ENCODE peak calls at places on chromosomes 1 and 21, in four cellular contexts. One of them, this sample, is unnamed.

GRCh38 chr21:32410916-32411315 is 1.6 kb upstream of the EVA1C start:
- DNase-seq in GM12878: no peak
- DNase-seq in HepG2: no peak
- DNase-seq in K562: no peak
- DNase-seq in this sample: no peak

GRCh38 chr1:98046031-98046641 is 125.3 kb upstream of the DPYD start:
- DNase-seq in GM12878: no peak
- DNase-seq in HepG2: no peak
- DNase-seq in K562: no peak
- DNase-seq in this sample: no peak

GRCh38 chr1:221440658-221441057 is 301.2 kb downstream of the DUSP10 start:
- DNase-seq in GM12878: no peak
- DNase-seq in HepG2: no peak
- DNase-seq in K562: no peak
- DNase-seq in this sample: no peak

GRCh38 chr1:3671371-3672180 is 19.3 kb downstream of the TP73 start:
- DNase-seq in GM12878: no peak
- DNase-seq in HepG2: no peak
- DNase-seq in K562: no peak
- DNase-seq in this sample: no peak

GRCh38 chr1:215416497-215416896 is 150.6 kb upstream of the KCTD3 start:
- DNase-seq in GM12878: no peak
- DNase-seq in HepG2: no peak
- DNase-seq in K562: no peak
- DNase-seq in this sample: no peak

GRCh38 chr21:43208561-43209332 is 39.9 kb downstream of the CRYAA start:
- DNase-seq in GM12878: no peak
- DNase-seq in HepG2: no peak
- DNase-seq in K562: no peak
- DNase-seq in this sample: no peak

GRCh38 chr21:36630485-36631206 is 68.3 kb upstream of the SIM2 start:
- DNase-seq in GM12878: no peak
- DNase-seq in HepG2: peak; percentile 48
- DNase-seq in K562: peak; percentile 86
- DNase-seq in this sample: peak; percentile 60

GRCh38 chr1:228044961-228045360 is 37.5 kb upstream of the ARF1 start:
- DNase-seq in GM12878: no peak
- DNase-seq in HepG2: no peak
- DNase-seq in K562: no peak
- DNase-seq in this sample: no peak

GRCh38 chr1:156346636-156347035 is 8.3 kb downstream of the TSACC start:
- DNase-seq in GM12878: no peak
- DNase-seq in HepG2: no peak
- DNase-seq in K562: no peak
- DNase-seq in this sample: no peak

GRCh38 chr1:44696789-44697188 is 22.3 kb downstream of the ARMH1 start:
- DNase-seq in GM12878: no peak
- DNase-seq in HepG2: no peak
- DNase-seq in K562: no peak
- DNase-seq in this sample: no peak

GRCh38 chr1:156860113-156860638 is 489 bp upstream of the NTRK1 start:
- DNase-seq in GM12878: no peak
- DNase-seq in HepG2: no peak
- DNase-seq in K562: peak; percentile 80
- DNase-seq in this sample: peak; percentile 48

GRCh38 chr21:16117851-16118592 is 388.2 kb downstream of the USP25 start:
- DNase-seq in GM12878: no peak
- DNase-seq in HepG2: no peak
- DNase-seq in K562: no peak
- DNase-seq in this sample: peak; percentile 56

GRCh38 chr1:234775477-234776246 is 165.7 kb upstream of the IRF2BP2 start:
- DNase-seq in GM12878: no peak
- DNase-seq in HepG2: no peak
- DNase-seq in K562: no peak
- DNase-seq in this sample: no peak

GRCh38 chr1:246566808-246567154 is 525 bp downstream of the CNST start:
- DNase-seq in GM12878: no peak
- DNase-seq in HepG2: no peak
- DNase-seq in K562: no peak
- DNase-seq in this sample: peak; percentile 21

GRCh38 chr1:11746795-11747487 is 11.0 kb downstream of the AGTRAP start:
- DNase-seq in GM12878: no peak
- DNase-seq in HepG2: no peak
- DNase-seq in K562: no peak
- DNase-seq in this sample: no peak

GRCh38 chr1:103457856-103458255 is 67.6 kb upstream of the RNPC3 start:
- DNase-seq in GM12878: no peak
- DNase-seq in HepG2: no peak
- DNase-seq in K562: no peak
- DNase-seq in this sample: no peak

GRCh38 chr1:84442256-84442655 is 36.8 kb upstream of the RPF1 start:
- DNase-seq in GM12878: peak; percentile 73
- DNase-seq in HepG2: peak; percentile 30
- DNase-seq in K562: no peak
- DNase-seq in this sample: peak; percentile 66

GRCh38 chr1:231836227-231836893 is 209.8 kb downstream of the DISC1 start:
- DNase-seq in GM12878: no peak
- DNase-seq in HepG2: peak; percentile 95
- DNase-seq in K562: no peak
- DNase-seq in this sample: peak; percentile 9

GRCh38 chr21:44871576-44872265 is 1.8 kb downstream of the PTTG1IP start:
- DNase-seq in GM12878: no peak
- DNase-seq in HepG2: peak; percentile 71
- DNase-seq in K562: no peak
- DNase-seq in this sample: peak; percentile 39

GRCh38 chr1:168913711-168914463 is 184.9 kb upstream of the DPT start:
- DNase-seq in GM12878: no peak
- DNase-seq in HepG2: no peak
- DNase-seq in K562: no peak
- DNase-seq in this sample: no peak

GRCh38 chr1:234997201-234998173 is 131.2 kb downstream of the TOMM20 start:
- DNase-seq in GM12878: no peak
- DNase-seq in HepG2: peak; percentile 94
- DNase-seq in K562: no peak
- DNase-seq in this sample: peak; percentile 99

GRCh38 chr1:151853411-151853930 is at the start of gene THEM5:
- DNase-seq in GM12878: no peak
- DNase-seq in HepG2: no peak
- DNase-seq in K562: no peak
- DNase-seq in this sample: no peak

GRCh38 chr1:216560527-216560926 is 137.3 kb upstream of the USH2A start:
- DNase-seq in GM12878: no peak
- DNase-seq in HepG2: no peak
- DNase-seq in K562: no peak
- DNase-seq in this sample: no peak

GRCh38 chr1:207745285-207745684 is 6.6 kb upstream of the CD46 start:
- DNase-seq in GM12878: no peak
- DNase-seq in HepG2: no peak
- DNase-seq in K562: no peak
- DNase-seq in this sample: no peak

GRCh38 chr1:184272178-184272866 is 114.5 kb upstream of the C1orf21 start:
- DNase-seq in GM12878: no peak
- DNase-seq in HepG2: no peak
- DNase-seq in K562: no peak
- DNase-seq in this sample: no peak

DNA sequence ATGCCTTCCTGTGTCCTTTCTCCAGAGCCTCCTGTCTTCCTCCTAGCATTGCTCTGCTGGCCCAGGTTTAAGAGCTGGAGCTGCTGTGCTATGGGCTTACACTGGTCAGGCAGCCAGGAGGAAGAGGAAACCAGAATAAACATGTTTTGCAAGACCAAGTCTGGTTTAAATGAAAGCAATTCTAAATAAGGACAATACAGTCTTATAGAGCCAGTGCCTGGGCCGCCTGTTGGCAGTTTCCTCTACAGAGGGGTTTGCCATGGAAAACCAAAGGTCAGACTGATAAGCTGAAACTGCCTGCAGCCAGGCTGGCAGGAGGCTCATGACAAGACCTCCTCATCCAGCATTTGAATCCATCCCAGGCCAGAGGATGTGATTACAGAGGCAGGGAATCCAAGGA is 92.9 kb upstream of the FGGY start:
- DNase-seq in GM12878: no peak
- DNase-seq in HepG2: peak; percentile 88
- DNase-seq in K562: no peak
- DNase-seq in this sample: no peak
- TF ChIP-seq POLR2AphosphoS2 in GM12878: no peak
- TF ChIP-seq POLR2AphosphoS2 in HepG2: no peak
- TF ChIP-seq POLR2AphosphoS2 in K562: no peak
- TF ChIP-seq POLR2AphosphoS2 in this sample: no peak

GRCh38 chr1:225882699-225883615 is 777 bp upstream of the TMEM63A start:
- DNase-seq in GM12878: no peak
- DNase-seq in HepG2: peak; percentile 15
- DNase-seq in K562: peak; percentile 64
- DNase-seq in this sample: peak; percentile 59
- TF ChIP-seq SMC3 in GM12878: no peak
- TF ChIP-seq SMC3 in HepG2: no peak
- TF ChIP-seq SMC3 in K562: no peak
- TF ChIP-seq SMC3 in this sample: no peak

DNA sequence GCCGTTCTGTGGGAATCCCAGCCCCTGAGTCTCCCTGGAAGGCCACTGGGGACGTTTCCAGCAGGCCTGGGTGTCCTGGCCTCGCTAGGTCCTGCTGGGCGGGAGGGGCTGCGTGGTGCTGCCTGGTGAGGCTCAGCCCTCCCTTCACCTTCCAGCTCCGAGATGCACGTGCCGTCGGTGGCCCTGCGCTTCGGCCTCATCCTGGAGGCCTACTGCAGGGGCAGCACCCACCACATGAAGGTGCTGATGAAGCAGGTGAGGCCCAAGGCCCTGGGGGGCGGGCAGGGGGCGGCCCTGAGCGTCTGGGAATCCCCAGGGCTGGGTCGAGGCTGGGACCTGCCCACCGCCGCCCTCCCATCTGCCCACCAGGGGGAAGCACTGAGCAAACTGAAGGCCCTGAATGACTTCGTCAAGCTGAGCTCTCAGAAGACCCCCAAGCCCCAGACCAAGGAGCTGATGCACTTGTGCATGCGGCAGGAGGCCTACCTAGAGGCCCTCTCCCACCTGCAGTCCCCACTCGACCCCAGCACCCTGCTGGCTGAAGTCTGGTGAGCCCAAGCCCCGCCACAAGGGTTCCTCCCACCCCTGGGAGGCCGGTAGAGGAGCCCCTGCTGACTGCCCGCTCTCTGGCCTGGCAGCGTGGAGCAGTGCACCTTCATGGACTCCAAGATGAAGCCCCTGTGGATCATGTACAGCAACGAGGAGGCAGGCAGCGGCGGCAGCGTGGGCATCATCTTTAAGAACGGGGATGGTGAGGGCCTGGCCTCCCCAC is 70.3 kb downstream of the PIK3CD start:
- DNase-seq in GM12878: no peak
- DNase-seq in HepG2: peak; percentile 30
- DNase-seq in K562: peak; percentile 85
- DNase-seq in this sample: peak; percentile 23
- TF ChIP-seq POLR2AphosphoS2 in GM12878: no peak
- TF ChIP-seq POLR2AphosphoS2 in HepG2: no peak
- TF ChIP-seq POLR2AphosphoS2 in K562: no peak
- TF ChIP-seq POLR2AphosphoS2 in this sample: no peak

GRCh38 chr1:10692401-10693021 is 103.9 kb downstream of the CASZ1 start:
- DNase-seq in GM12878: no peak
- DNase-seq in HepG2: peak; percentile 53
- DNase-seq in K562: peak; percentile 72
- DNase-seq in this sample: peak; percentile 52

GRCh38 chr1:10688409-10688786 is 108.0 kb downstream of the CASZ1 start:
- DNase-seq in GM12878: no peak
- DNase-seq in HepG2: no peak
- DNase-seq in K562: no peak
- DNase-seq in this sample: no peak

GRCh38 chr1:10691075-10691739 is 105.2 kb downstream of the CASZ1 start:
- DNase-seq in GM12878: no peak
- DNase-seq in HepG2: no peak
- DNase-seq in K562: no peak
- DNase-seq in this sample: no peak

GRCh38 chr1:10691740-10692125 is 104.7 kb downstream of the CASZ1 start:
- DNase-seq in GM12878: no peak
- DNase-seq in HepG2: no peak
- DNase-seq in K562: no peak
- DNase-seq in this sample: no peak

DNA sequence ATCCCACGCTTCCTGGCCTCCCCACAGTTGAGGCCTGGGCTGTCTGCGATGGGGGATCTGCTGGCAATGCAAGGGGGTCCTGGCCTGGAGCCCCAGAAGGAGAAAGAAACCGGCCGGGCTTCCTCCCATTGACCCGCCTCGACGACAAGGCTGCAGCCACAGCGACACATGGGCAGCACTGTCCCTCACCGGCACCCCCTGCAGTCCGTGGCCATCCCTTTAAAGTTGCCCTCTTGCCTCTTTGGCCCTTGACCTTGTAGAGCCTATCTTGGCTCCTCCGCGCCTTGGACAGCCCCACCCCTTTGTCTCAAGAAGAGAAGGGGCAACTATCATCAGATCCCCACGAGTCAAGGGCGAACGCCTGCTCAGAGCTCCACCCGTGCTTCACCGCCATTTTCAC is 106.0 kb downstream of the CASZ1 start:
- DNase-seq in GM12878: no peak
- DNase-seq in HepG2: no peak
- DNase-seq in K562: peak; percentile 77
- DNase-seq in this sample: no peak
- TF ChIP-seq SMC3 in GM12878: no peak
- TF ChIP-seq SMC3 in HepG2: no peak
- TF ChIP-seq SMC3 in K562: peak; percentile 3
- TF ChIP-seq SMC3 in this sample: no peak

GRCh38 chr21:39822042-39822441 is 45.2 kb upstream of the PCP4 start:
- DNase-seq in GM12878: no peak
- DNase-seq in HepG2: no peak
- DNase-seq in K562: no peak
- DNase-seq in this sample: no peak

GRCh38 chr21:39825250-39825649 is 42.0 kb upstream of the PCP4 start:
- DNase-seq in GM12878: no peak
- DNase-seq in HepG2: no peak
- DNase-seq in K562: no peak
- DNase-seq in this sample: no peak
- TF ChIP-seq POLR2AphosphoS2 in GM12878: no peak
- TF ChIP-seq POLR2AphosphoS2 in HepG2: no peak
- TF ChIP-seq POLR2AphosphoS2 in K562: no peak
- TF ChIP-seq POLR2AphosphoS2 in this sample: no peak

DNA sequence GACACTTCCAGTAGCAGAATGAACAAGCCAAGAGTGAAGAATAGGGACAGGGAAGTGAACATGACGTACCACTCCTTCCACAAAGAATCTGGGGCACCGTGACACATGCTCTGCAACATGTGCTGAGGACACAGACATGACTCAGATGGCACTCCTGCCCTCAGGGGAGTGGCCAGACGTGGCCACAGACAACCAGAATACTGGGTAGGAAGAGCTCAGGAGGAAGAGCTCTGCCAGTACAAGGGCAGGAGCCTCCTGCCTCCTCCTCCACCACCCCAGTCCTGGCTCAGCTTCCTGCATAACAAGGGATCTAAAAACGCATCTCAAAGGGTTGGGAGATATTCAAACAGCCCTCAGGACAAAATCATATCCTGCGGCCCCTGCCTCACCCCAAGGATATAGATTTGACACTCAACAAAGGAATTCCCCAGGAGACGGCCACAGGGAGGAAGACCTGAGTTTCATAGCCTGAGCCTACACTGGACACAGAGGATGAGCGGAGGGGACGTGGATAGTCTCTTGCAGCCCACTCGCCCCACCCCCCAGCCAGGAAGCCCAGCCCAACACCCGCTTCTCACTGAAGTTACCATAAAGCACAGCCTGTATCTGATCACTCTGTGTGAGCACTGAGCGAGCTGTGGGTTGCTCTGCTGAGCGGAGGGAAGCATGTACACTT is 102.3 kb downstream of the TRABD2B start:
- DNase-seq in GM12878: no peak
- DNase-seq in HepG2: no peak
- DNase-seq in K562: no peak
- DNase-seq in this sample: peak; percentile 54
- TF ChIP-seq SMC3 in GM12878: no peak
- TF ChIP-seq SMC3 in HepG2: no peak
- TF ChIP-seq SMC3 in K562: no peak
- TF ChIP-seq SMC3 in this sample: no peak

This sample was measured in A549.